ENCODE peak calls at places on chromosome 15, in four cellular contexts. N, K, R and S are unnamed samples.

GRCh38 chr15:41530363-41530956 is 13.6 kb downstream of the RPAP1 start:
- DNase-seq in K (no peak), N (no peak), R (no peak), S (no peak)

GRCh38 chr15:40003491-40003916 is 35.5 kb downstream of the SRP14 start:
- DNase-seq in K (no peak), R (no peak), N (no peak), S (no peak)

GRCh38 chr15:96342611-96343528 is 12.4 kb downstream of the NR2F2 start:
- DNase-seq in R (no peak), N (peak; percentile 64), K (no peak), S (no peak)

GRCh38 chr15:68145706-68146105 is 59.4 kb downstream of the CALML4 start:
- DNase-seq in K (no peak), R (no peak), N (no peak), S (no peak)

GRCh38 chr15:32824777-32825176 is 107.0 kb downstream of the GREM1 start:
- DNase-seq in K (no peak), R (no peak), N (peak; percentile 61), S (no peak)

GRCh38 chr15:34682673-34683072 is 72.1 kb downstream of the GJD2 start:
- DNase-seq in K (no peak), R (no peak), N (peak; percentile 22), S (no peak)

GRCh38 chr15:22811640-22812039 is 25.2 kb downstream of the NIPA1 start:
- DNase-seq in N (no peak), K (no peak), R (peak; percentile 8), S (no peak)

GRCh38 chr15:87287156-87287555 is 969.4 kb downstream of the NTRK3 start:
- DNase-seq in R (no peak), N (peak; percentile 0), K (no peak), S (no peak)

GRCh38 chr15:90301901-90302300 is 36.4 kb downstream of the NGRN start:
- DNase-seq in N (no peak), K (no peak), R (no peak), S (no peak)

GRCh38 chr15:39363761-39364586 is 216.9 kb upstream of the THBS1 start:
- DNase-seq in K (no peak), N (peak; percentile 72), R (no peak), S (no peak)

GRCh38 chr15:75650908-75651809 is 3.4 kb downstream of the SNX33 start:
- DNase-seq in K (no peak), R (no peak), N (peak; percentile 28), S (no peak)

GRCh38 chr15:89999676-90000174 is 1.4 kb upstream of the ZNF710 start:
- DNase-seq in N (peak; percentile 40), K (no peak), R (no peak), S (no peak)

GRCh38 chr15:25810631-25811077 is 52.5 kb downstream of the ATP10A start:
- DNase-seq in N (no peak), K (no peak), R (no peak), S (no peak)

GRCh38 chr15:101145362-101145761 is 106.5 kb downstream of the CHSY1 start:
- DNase-seq in N (peak; percentile 60), K (no peak), R (no peak), S (no peak)

GRCh38 chr15:64476550-64476949 is 16.2 kb downstream of the ZNF609 start:
- DNase-seq in R (no peak), N (no peak), K (no peak), S (no peak)